ENCODE peak calls at places on chromosomes 11 and 22, in nine cellular contexts. H, R, V, F, Y, I, D, B and M are unnamed samples.

GRCh38 chr22:20551805-20552449 is 44.5 kb downstream of the MED15 start:
- DNase-seq in R (no peak), H (peak; percentile 66), V (no peak), I (peak; percentile 85), D (no peak), F (no peak), Y (peak; percentile 72), B (no peak), M (no peak)

GRCh38 chr11:102216433-102217163 is 100.7 kb upstream of the BIRC3 start:
- DNase-seq in H (no peak), R (no peak), I (no peak), Y (no peak), D (no peak), F (no peak), V (no peak), B (no peak), M (no peak)

GRCh38 chr11:34028407-34028804 is 23.1 kb upstream of the CAPRIN1 start:
- DNase-seq in H (no peak), Y (no peak), R (no peak), V (no peak), B (peak; percentile 33), I (no peak), D (no peak), F (no peak), M (peak; percentile 20)

GRCh38 chr22:21972293-21972779 is 10.3 kb downstream of the TOP3B start:
- DNase-seq in F (peak; percentile 31), I (no peak), H (no peak), R (no peak), Y (peak; percentile 86), D (peak; percentile 30), V (peak; percentile 36), B (no peak), M (peak; percentile 24)

GRCh38 chr11:64181506-64182411 is 4.2 kb upstream of the STIP1 start:
- DNase-seq in Y (peak; percentile 86), I (peak; percentile 97), H (peak; percentile 93), F (peak; percentile 94), R (no peak), V (peak; percentile 97), B (peak; percentile 93), D (no peak), M (peak; percentile 93)

GRCh38 chr11:61152816-61153592 is 8.2 kb downstream of the VPS37C start:
- DNase-seq in D (no peak), Y (no peak), I (peak; percentile 59), V (no peak), H (no peak), F (peak; percentile 60), B (no peak), R (no peak), M (peak; percentile 50)

GRCh38 chr11:13781153-13781552 is 112.7 kb downstream of the FAR1 start:
- DNase-seq in R (no peak), Y (no peak), H (no peak), V (no peak), D (no peak), F (no peak), B (no peak), I (no peak), M (no peak)

GRCh38 chr11:4523666-4524065 is 21.3 kb upstream of the OR52M1 start:
- DNase-seq in R (no peak), F (no peak), H (no peak), B (no peak), I (no peak), Y (no peak), V (no peak), D (no peak), M (no peak)

GRCh38 chr11:115769891-115770290 is 265.7 kb upstream of the CADM1 start:
- DNase-seq in B (no peak), V (no peak), D (no peak), I (no peak), R (no peak), F (no peak), Y (no peak), H (no peak), M (no peak)

GRCh38 chr11:64673279-64673678 is 49.7 kb downstream of the NRXN2 start:
- DNase-seq in R (no peak), D (no peak), F (no peak), H (no peak), B (no peak), I (no peak), Y (no peak), V (no peak), M (no peak)

GRCh38 chr11:19164230-19164855 is 37.4 kb downstream of the CSRP3 start:
- DNase-seq in V (no peak), D (no peak), Y (no peak), H (no peak), F (no peak), B (no peak), I (no peak), R (no peak), M (no peak)

GRCh38 chr11:11095971-11096370 is 238.1 kb upstream of the ZBED5 start:
- DNase-seq in F (no peak), V (no peak), B (no peak), D (no peak), R (no peak), Y (no peak), H (no peak), I (no peak), M (no peak)

GRCh38 chr11:72238492-72239295 is 5.3 kb downstream of the PHOX2A start:
- DNase-seq in D (no peak), Y (no peak), V (no peak), I (no peak), F (no peak), H (no peak), B (no peak), R (no peak), M (no peak)

GRCh38 chr11:47155914-47156313 is 20.8 kb downstream of the ARFGAP2 start:
- DNase-seq in R (no peak), H (no peak), B (no peak), I (no peak), Y (no peak), F (no peak), V (no peak), D (no peak), M (no peak)

GRCh38 chr11:60870733-60871377 is 3.5 kb downstream of the ZP1 start:
- DNase-seq in B (no peak), D (no peak), R (no peak), Y (no peak), V (peak; percentile 9), H (no peak), F (no peak), I (peak; percentile 11), M (no peak)

GRCh38 chr11:117743121-117743815 is 53.7 kb downstream of the DSCAML1 start:
- DNase-seq in V (no peak), D (no peak), F (no peak), R (no peak), H (no peak), Y (no peak), B (no peak), I (no peak), M (no peak)

GRCh38 chr11:132653237-132653636 is 879.1 kb downstream of the OPCML start:
- DNase-seq in V (no peak), Y (no peak), R (no peak), F (no peak), D (no peak), B (no peak), H (no peak), I (no peak), M (no peak)
- H3K4me3 ChIP-seq in V (no peak overlapping the region), Y (no peak overlapping the region), R (no peak overlapping the region), F (no peak overlapping the region), D (no peak overlapping the region), B (no peak overlapping the region), H (no peak overlapping the region), I (no peak overlapping the region), M (no peak overlapping the region)

GRCh38 chr22:36289406-36289870 is 36.5 kb downstream of the APOL1 start:
- DNase-seq in H (no peak), V (no peak), B (no peak), D (no peak), F (no peak), R (no peak), Y (no peak), I (no peak), M (no peak)

GRCh38 chr22:36292823-36293530 is 40.0 kb downstream of the APOL1 start:
- DNase-seq in I (peak; percentile 64), B (peak; percentile 8), D (no peak), Y (no peak), R (no peak), H (no peak), F (no peak), V (no peak), M (no peak)

GRCh38 chr22:36293606-36294292 is 40.8 kb downstream of the APOL1 start:
- DNase-seq in Y (no peak), D (no peak), R (no peak), F (no peak), V (no peak), B (peak; percentile 13), I (peak; percentile 64), H (no peak), M (no peak)

GRCh38 chr22:36294293-36294620 is 41.3 kb downstream of the APOL1 start:
- DNase-seq in R (no peak), F (no peak), H (no peak), B (no peak), V (no peak), I (peak; percentile 44), D (no peak), Y (no peak), M (no peak)

DNA sequence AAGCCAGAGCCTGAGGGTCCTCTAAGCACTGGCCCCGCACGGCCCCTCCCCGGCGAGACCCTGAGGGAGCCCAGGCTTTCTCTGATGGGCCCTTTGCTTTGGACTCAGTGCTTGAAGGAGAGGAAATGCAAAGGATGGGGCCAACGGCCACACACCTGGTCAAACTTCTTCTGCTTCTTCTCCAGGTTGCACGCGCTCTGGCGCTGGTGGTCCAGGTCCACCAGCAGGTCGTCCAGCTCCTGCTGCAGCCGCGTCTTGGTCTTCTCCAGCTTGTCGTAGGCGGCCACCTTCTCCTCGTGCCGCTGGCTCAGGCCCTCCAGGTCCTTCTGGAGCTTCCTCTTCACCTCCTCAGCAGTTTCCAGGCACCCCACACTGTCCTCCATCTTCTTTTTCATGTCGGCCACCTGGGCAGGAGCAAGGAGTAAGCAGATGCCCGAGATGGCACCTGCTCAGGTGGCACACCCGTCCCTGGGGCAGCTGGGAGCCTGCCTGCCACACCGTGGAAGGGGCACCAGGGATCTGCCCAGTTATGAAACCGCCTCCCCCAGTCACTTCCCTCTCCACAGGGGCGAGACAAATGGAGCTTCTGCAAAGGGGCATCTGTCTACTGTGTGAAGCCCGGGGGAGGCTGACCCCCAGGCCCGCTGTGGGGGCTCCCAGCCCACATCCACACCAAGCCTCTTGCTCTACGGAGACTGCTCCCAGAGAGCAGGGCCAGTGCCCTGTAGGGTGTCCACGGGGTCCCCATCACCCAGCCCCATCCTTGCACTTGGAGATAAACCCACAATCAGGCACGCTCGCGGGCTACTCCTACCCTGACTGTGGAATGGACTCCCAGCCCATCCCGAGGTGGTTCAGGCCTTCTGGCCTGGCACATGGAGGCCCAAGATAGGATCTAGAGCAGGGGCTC is 39.2 kb downstream of the APOL1 start:
- DNase-seq in V (no peak), Y (no peak), D (no peak), R (no peak), B (peak; percentile 15), F (no peak), I (peak; percentile 65), H (no peak), M (no peak)
- H3K27ac ChIP-seq in V (no peak overlapping the region), Y (no peak overlapping the region), D (no peak overlapping the region), R (peak overlapping the region; percentile 14), B (peak overlapping the region; percentile 1), F (no peak overlapping the region), I (no peak overlapping the region), H (no peak overlapping the region), M (no peak overlapping the region)

GRCh38 chr22:40276877-40277823 is 69.2 kb upstream of the ADSL start:
- DNase-seq in R (no peak), H (no peak), Y (no peak), I (peak; percentile 73), D (no peak), B (no peak), F (no peak), V (peak; percentile 41), M (peak; percentile 65)
- H3K36me3 ChIP-seq in R (peaks cover 5% of the 10 kb centered on the region), H (peaks cover 69% of the 10 kb centered on the region), Y (peaks cover 23% of the 10 kb centered on the region), I (peaks cover 22% of the 10 kb centered on the region), D (peaks cover 33% of the 10 kb centered on the region), B (peaks cover 58% of the 10 kb centered on the region), F (peaks cover 15% of the 10 kb centered on the region), V (no peaks in the 10 kb centered on the region), M (peaks cover 6% of the 10 kb centered on the region)

GRCh38 chr11:74248469-74248868 is 63.0 kb downstream of the P4HA3 start:
- DNase-seq in V (no peak), D (no peak), F (no peak), I (no peak), R (no peak), Y (no peak), B (no peak), H (no peak), M (no peak)
- H3K4me3 ChIP-seq in V (no peak overlapping the region), D (no peak overlapping the region), F (no peak overlapping the region), I (no peak overlapping the region), R (no peak overlapping the region), Y (no peak overlapping the region), B (no peak overlapping the region), H (no peak overlapping the region), M (no peak overlapping the region)